ENCODE peak calls at places on chromosomes 3 and 15, in eight cellular contexts. S is astrocyte of the spinal cord, X is neural progenitor cell, G is tibial artery, Z is neural crest cell, L is omental fat pad, F is epithelial cell of esophagus, N is psoas muscle. C is an unnamed sample.

GRCh38 chr3:192515661-192516040 is 211.7 kb downstream of the FGF12 start:
- DNase-seq in S (no peak), X (peak; percentile 26), G (no peak), Z (no peak), L (no peak), F (no peak), N (no peak), C (no peak)

GRCh38 chr15:79724312-79724711 is 172.5 kb downstream of the MTHFS start:
- DNase-seq in S (peak; percentile 41), X (no peak), G (no peak), Z (no peak), L (no peak), F (peak; percentile 3), N (no peak), C (no peak)

GRCh38 chr3:187661267-187661666 is 8.9 kb downstream of the SST start:
- DNase-seq in S (no peak), X (no peak), G (no peak), Z (no peak), L (no peak), F (peak; percentile 27), N (no peak), C (no peak)

GRCh38 chr3:173761161-173761560 is 363.6 kb downstream of the NLGN1 start:
- DNase-seq in S (no peak), X (no peak), G (no peak), Z (no peak), L (no peak), F (no peak), N (no peak), C (no peak)

GRCh38 chr3:184616416-184616815 is 54.8 kb downstream of the EPHB3 start:
- DNase-seq in S (no peak), X (no peak), G (no peak), Z (no peak), L (no peak), F (no peak), N (peak; percentile 2), C (no peak)

GRCh38 chr15:82689147-82689546 is 20.5 kb downstream of the AP3B2 start:
- DNase-seq in S (no peak), X (no peak), G (no peak), Z (no peak), L (no peak), F (no peak), N (no peak), C (no peak)

GRCh38 chr3:52437326-52438103 is 7.4 kb downstream of the SEMA3G start:
- DNase-seq in S (no peak), X (no peak), G (no peak), Z (no peak), L (peak; percentile 20), F (peak; percentile 36), N (no peak), C (no peak)

GRCh38 chr3:32399030-32399620 is 7.5 kb downstream of the CMTM7 start:
- DNase-seq in S (peak; percentile 68), X (peak; percentile 74), G (no peak), Z (no peak), L (no peak), F (peak; percentile 66), N (no peak), C (peak; percentile 53)

GRCh38 chr15:58115692-58116091 is 22.5 kb upstream of the AQP9 start:
- DNase-seq in S (peak; percentile 4), X (peak; percentile 7), G (no peak), Z (no peak), L (no peak), F (peak; percentile 49), N (no peak), C (no peak)

GRCh38 chr3:13040381-13041074 is 32.7 kb downstream of the IQSEC1 start:
- DNase-seq in S (no peak), X (peak; percentile 92), G (no peak), Z (no peak), L (no peak), F (no peak), N (no peak), C (no peak)

GRCh38 chr3:23198801-23199200 is 4.3 kb upstream of the UBE2E2 start:
- DNase-seq in S (no peak), X (no peak), G (no peak), Z (no peak), L (no peak), F (no peak), N (no peak), C (no peak)

GRCh38 chr3:108126348-108126747 is 35.5 kb upstream of the CD47 start:
- DNase-seq in S (no peak), X (no peak), G (no peak), Z (no peak), L (no peak), F (no peak), N (no peak), C (no peak)

GRCh38 chr3:108124337-108125150 is 33.7 kb upstream of the CD47 start:
- DNase-seq in S (no peak), X (no peak), G (no peak), Z (no peak), L (no peak), F (no peak), N (no peak), C (no peak)

GRCh38 chr3:108125151-108125540 is 34.3 kb upstream of the CD47 start:
- DNase-seq in S (no peak), X (no peak), G (no peak), Z (no peak), L (no peak), F (no peak), N (no peak), C (no peak)

GRCh38 chr3:108127301-108127988 is 36.6 kb upstream of the CD47 start:
- DNase-seq in S (no peak), X (peak; percentile 5), G (no peak), Z (no peak), L (no peak), F (peak; percentile 90), N (no peak), C (no peak)

DNA sequence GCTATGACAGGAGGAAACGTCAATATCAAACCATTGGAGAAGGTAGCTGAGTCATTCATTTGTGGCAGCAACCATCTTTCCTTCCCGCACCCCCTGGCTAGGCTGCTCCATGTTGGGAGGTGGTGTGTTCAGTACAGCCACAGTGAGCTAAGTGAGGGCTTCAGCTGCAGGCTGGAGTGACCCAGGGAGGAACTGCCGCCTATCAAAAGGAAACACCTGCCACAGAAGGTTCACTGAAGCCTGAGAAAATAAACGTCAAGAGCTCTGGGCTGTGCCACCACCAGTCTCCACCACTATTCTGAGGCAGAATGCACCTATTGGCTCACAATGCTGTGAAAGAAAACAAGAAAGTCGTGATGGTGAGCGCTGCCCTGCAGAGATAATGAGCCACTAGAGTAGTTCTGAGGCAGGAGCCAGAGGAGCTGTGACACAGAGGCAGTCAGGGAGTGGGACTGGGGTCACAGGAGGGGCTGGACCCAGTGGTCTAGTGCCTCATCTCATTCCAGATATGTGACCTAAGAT is 34.8 kb upstream of the CD47 start:
- DNase-seq in S (no peak), X (peak; percentile 5), G (no peak), Z (no peak), L (no peak), F (no peak), N (no peak), C (no peak)
- TF ChIP-seq CTCF in S (no peak), X (no peak), G (no peak), Z (no peak), L (no peak), F (no peak), N (no peak), C (no peak)

GRCh38 chr15:64667736-64668161 is 107.6 kb downstream of the RBPMS2 start:
- DNase-seq in S (peak; percentile 81), X (no peak), G (no peak), Z (no peak), L (no peak), F (no peak), N (no peak), C (no peak)

GRCh38 chr15:64665179-64665578 is 110.2 kb downstream of the RBPMS2 start:
- DNase-seq in S (no peak), X (no peak), G (no peak), Z (no peak), L (no peak), F (no peak), N (no peak), C (no peak)
- TF ChIP-seq CTCF in S (no peak), X (no peak), G (no peak), Z (no peak), L (no peak), F (no peak), N (no peak), C (no peak)

GRCh38 chr15:99307735-99308134 is 56.5 kb downstream of the LRRC28 start:
- DNase-seq in S (no peak), X (no peak), G (no peak), Z (no peak), L (no peak), F (no peak), N (no peak), C (no peak)
- TF ChIP-seq CTCF in S (no peak), X (no peak), G (no peak), Z (no peak), L (no peak), F (no peak), N (no peak), C (no peak)

GRCh38 chr3:63914312-63914711 is 2.1 kb upstream of the SCAANT1 start:
- DNase-seq in S (no peak), X (no peak), G (peak; percentile 30), Z (no peak), L (no peak), F (peak; percentile 85), N (no peak), C (peak; percentile 56)

GRCh38 chr3:63912768-63913588 is 795 bp upstream of the SCAANT1 start:
- DNase-seq in S (peak; percentile 66), X (peak; percentile 54), G (peak; percentile 48), Z (no peak), L (peak; percentile 44), F (peak; percentile 61), N (peak; percentile 70), C (peak; percentile 60)

GRCh38 chr3:63910873-63911272 is 1.3 kb downstream of the SCAANT1 start:
- DNase-seq in S (no peak), X (no peak), G (no peak), Z (no peak), L (no peak), F (peak; percentile 28), N (no peak), C (no peak)

GRCh38 chr3:63911395-63911900 is 735 bp downstream of the SCAANT1 start:
- DNase-seq in S (no peak), X (no peak), G (no peak), Z (no peak), L (no peak), F (no peak), N (no peak), C (no peak)

DNA sequence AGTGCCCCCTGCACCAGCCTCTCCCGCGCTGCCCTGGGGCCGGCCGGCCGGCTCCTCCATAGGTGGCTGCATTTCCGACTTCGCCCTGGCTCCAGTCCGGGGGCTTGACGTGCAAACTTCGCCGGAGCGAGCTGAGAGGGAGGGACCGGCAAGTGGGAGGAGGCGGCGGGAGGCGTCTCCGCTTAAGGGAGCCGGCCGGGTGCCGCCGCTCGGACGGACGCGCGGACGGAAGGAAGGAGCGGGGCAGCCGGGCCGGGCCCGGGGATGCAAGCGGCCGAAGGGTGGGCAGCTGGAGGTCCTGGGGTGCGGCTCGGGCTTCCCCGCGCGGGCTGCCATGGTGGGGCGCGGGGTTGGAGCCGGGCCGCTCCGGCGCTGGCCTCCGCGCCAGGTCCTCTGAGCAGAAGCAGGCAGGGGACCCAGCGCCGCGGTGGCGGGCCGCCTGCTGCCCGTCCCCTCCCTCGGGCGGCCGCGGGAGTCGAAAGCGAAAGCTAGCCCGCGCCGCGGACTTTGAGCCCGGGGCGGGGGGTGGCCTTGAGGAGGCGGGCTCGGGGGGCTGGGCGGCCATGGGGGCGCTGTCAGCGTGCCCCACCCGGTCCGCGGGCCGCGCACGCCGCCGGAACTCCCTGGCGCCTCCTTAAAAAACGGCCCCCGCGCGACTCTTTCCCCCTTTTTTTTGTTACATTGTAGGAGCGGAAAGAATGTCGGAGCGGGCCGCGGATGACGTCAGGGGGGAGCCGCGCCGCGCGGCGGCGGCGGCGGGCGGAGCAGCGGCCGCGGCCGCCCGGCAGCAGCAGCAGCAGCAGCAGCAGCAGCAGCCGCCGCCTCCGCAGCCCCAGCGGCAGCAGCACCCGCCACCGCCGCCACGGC is at the start of gene SCAANT1:
- DNase-seq in S (peak; percentile 91), X (peak; percentile 92), G (peak; percentile 92), Z (peak; percentile 76), L (peak; percentile 57), F (peak; percentile 93), N (peak; percentile 96), C (peak; percentile 93)
- TF ChIP-seq CTCF in S (no peak), X (no peak), G (peak; percentile 40), Z (peak; percentile 33), L (no peak), F (no peak), N (no peak), C (no peak)

C was measured in Calu3.